ENCODE peak calls at places on chromosomes 11 and 22, in four cellular contexts. O is NCI-H146, K is NCI-H524 treated with DMSO at 0.1 percent for 48 hours, J is A172. M is an unnamed sample.

GRCh38 chr22:20011123-20011992 is 5.3 kb downstream of the ARVCF start:
- DNase-seq in O (no peak), J (no peak), K (no peak), M (no peak)

GRCh38 chr11:26490546-26490945 is 81.5 kb downstream of the MUC15 start:
- DNase-seq in O (no peak), K (no peak), J (no peak), M (no peak)

GRCh38 chr22:29043906-29044575 is 17.6 kb downstream of the C22orf31 start:
- DNase-seq in J (peak; percentile 50), O (no peak), K (no peak), M (peak; percentile 59)

GRCh38 chr11:89608234-89608966 is 101.7 kb upstream of the TRIM77 start:
- DNase-seq in O (no peak), J (no peak), K (no peak), M (no peak)

GRCh38 chr22:21009638-21010425 is 5.1 kb upstream of the P2RX6 start:
- DNase-seq in K (no peak), J (no peak), O (no peak), M (peak; percentile 55)

GRCh38 chr11:110472858-110473257 is 43.1 kb downstream of the FDX1 start:
- DNase-seq in O (no peak), J (peak; percentile 31), K (no peak), M (no peak)

GRCh38 chr11:44505591-44506054 is 59.8 kb upstream of the CD82 start:
- DNase-seq in O (no peak), J (peak; percentile 76), K (no peak), M (peak; percentile 40)

GRCh38 chr11:118176400-118177134 is at the start of gene SCN2B:
- DNase-seq in K (no peak), O (no peak), J (no peak), M (no peak)

GRCh38 chr11:105673089-105673488 is 63.2 kb downstream of the GRIA4 start:
- DNase-seq in O (no peak), K (no peak), J (peak; percentile 32), M (peak; percentile 34)

GRCh38 chr11:6219359-6219758 is 14.0 kb downstream of the C11orf42 start:
- DNase-seq in J (peak; percentile 98), O (no peak), K (no peak), M (peak; percentile 74)

GRCh38 chr11:17531818-17532131 is 12.4 kb downstream of the USH1C start:
- DNase-seq in O (peak; percentile 74), J (peak; percentile 58), K (no peak), M (peak; percentile 45)

GRCh38 chr11:63841554-63841953 is 2.6 kb downstream of the MARK2 start:
- DNase-seq in J (peak; percentile 19), O (no peak), K (no peak), M (no peak)

GRCh38 chr11:60974726-60975125 is 3.2 kb downstream of the CD6 start:
- DNase-seq in K (no peak), O (no peak), J (no peak), M (no peak)

GRCh38 chr11:111021131-111021530 is 224.4 kb upstream of the POU2AF2 start:
- DNase-seq in O (no peak), J (no peak), K (no peak), M (no peak)

GRCh38 chr11:6438979-6439571 is 1.7 kb downstream of the HPX start:
- DNase-seq in O (peak; percentile 63), J (peak; percentile 45), K (no peak), M (peak; percentile 70)

GRCh38 chr11:35798423-35798822 is 135.8 kb downstream of the TRIM44 start:
- DNase-seq in O (no peak), K (no peak), J (peak; percentile 20), M (no peak)

GRCh38 chr11:30062103-30062502 is 45.3 kb upstream of the KCNA4 start:
- DNase-seq in O (no peak), J (no peak), K (no peak), M (no peak)

GRCh38 chr11:32809313-32809712 is 14.9 kb upstream of the CCDC73 start:
- DNase-seq in O (peak; percentile 66), K (peak; percentile 22), J (peak; percentile 82), M (peak; percentile 71)

GRCh38 chr11:16899708-16900107 is 114.5 kb downstream of the PLEKHA7 start:
- DNase-seq in K (no peak), O (no peak), J (no peak), M (no peak)

GRCh38 chr22:48939441-48940265 is 888.0 kb downstream of the BRD1 start:
- DNase-seq in J (no peak), K (no peak), O (no peak), M (no peak)

GRCh38 chr11:15955595-15955994 is 400.8 kb downstream of the SOX6 start:
- DNase-seq in J (peak; percentile 17), O (no peak), K (no peak), M (no peak)

GRCh38 chr11:33722579-33723234 is 13.5 kb downstream of the CD59 start:
- DNase-seq in K (no peak), J (peak; percentile 92), O (no peak), M (no peak)

GRCh38 chr11:107050126-107050525 is 31.9 kb upstream of the GUCY1A2 start:
- DNase-seq in K (no peak), O (no peak), J (no peak), M (no peak)

GRCh38 chr11:103326070-103326794 is 217.0 kb downstream of the DYNC2H1 start:
- DNase-seq in J (peak; percentile 63), O (peak; percentile 67), K (peak; percentile 50), M (peak; percentile 60)

GRCh38 chr11:79045811-79046304 is 395.0 kb downstream of the TENM4 start:
- DNase-seq in O (no peak), K (no peak), J (no peak), M (no peak)

GRCh38 chr11:75796091-75796435 is 18.9 kb upstream of the UVRAG start:
- DNase-seq in J (no peak), O (no peak), K (no peak), M (no peak)

GRCh38 chr11:118895093-118896039 is 11.7 kb downstream of the CXCR5 start:
- DNase-seq in J (no peak), O (peak; percentile 30), K (no peak), M (no peak)

GRCh38 chr11:15113381-15113780 is 1.3 kb upstream of the INSC start:
- DNase-seq in K (no peak), J (no peak), O (no peak), M (no peak)

GRCh38 chr11:130159657-130160459 is at the start of gene ST14:
- DNase-seq in O (peak; percentile 82), K (no peak), J (no peak), M (peak; percentile 39)

GRCh38 chr11:278001-278951 is at the start of gene NLRP6:
- DNase-seq in K (no peak), O (no peak), J (no peak), M (no peak)

GRCh38 chr11:43289368-43289767 is 22.4 kb upstream of the API5 start:
- DNase-seq in K (no peak), O (no peak), J (no peak), M (no peak)

GRCh38 chr11:43833657-43834073 is 47.0 kb upstream of the ALKBH3 start:
- DNase-seq in K (no peak), O (peak; percentile 83), J (no peak), M (peak; percentile 28)

GRCh38 chr11:70061734-70062133 is 16.4 kb upstream of the ANO1 start:
- DNase-seq in K (no peak), J (no peak), O (no peak), M (no peak)

GRCh38 chr22:21951931-21952465 is 650 bp downstream of the PPM1F start:
- DNase-seq in O (peak; percentile 42), K (no peak), J (no peak), M (peak; percentile 52)

GRCh38 chr11:36763187-36763586 is 165.2 kb upstream of the RAG2 start:
- DNase-seq in O (no peak), K (no peak), J (no peak), M (no peak)

GRCh38 chr11:128687321-128687720 is 6.6 kb upstream of the FLI1 start:
- DNase-seq in O (peak; percentile 18), J (no peak), K (no peak), M (peak; percentile 44)

GRCh38 chr22:37599161-37599560 is 9.5 kb upstream of the GGA1 start:
- DNase-seq in K (no peak), O (no peak), J (no peak), M (no peak)